ENCODE peak calls at places on chromosomes 6 and 20, in eight cellular contexts. K, Y, L, C, X, J, P and D are unnamed samples.
A peak's percentile ranks its signal among the peaks of the same experiment; 100 is the strongest.

GRCh38 chr6:19812512-19813119 is 24.6 kb upstream of the ID4 start:
- DNase-seq in P (peak; percentile 14), C (no peak), J (no peak), Y (no peak), L (no peak), X (peak; percentile 36), K (peak; percentile 46), D (peak; percentile 69)

GRCh38 chr6:140319209-140319608 is 944.8 kb upstream of the CITED2 start:
- DNase-seq in C (no peak), J (no peak), L (no peak), P (no peak), X (no peak), K (no peak), Y (no peak), D (peak; percentile 61)

GRCh38 chr6:110415297-110415916 is at the start of gene DDO:
- DNase-seq in K (no peak), L (peak; percentile 89), J (no peak), C (no peak), X (peak; percentile 54), P (no peak), Y (no peak), D (no peak)

GRCh38 chr6:87393026-87393622 is 14.6 kb upstream of the CFAP206 start:
- DNase-seq in Y (peak; percentile 47), C (no peak), J (peak; percentile 89), L (no peak), X (peak; percentile 58), K (peak; percentile 73), P (peak; percentile 13), D (peak; percentile 73)

GRCh38 chr6:30006170-30007131 is 54.6 kb upstream of the POLR1H start:
- DNase-seq in P (peak; percentile 27), C (no peak), J (no peak), Y (no peak), X (no peak), K (no peak), L (peak; percentile 68), D (peak; percentile 56)

GRCh38 chr6:3748208-3748701 is 3.3 kb downstream of the PXDC1 start:
- DNase-seq in C (peak; percentile 35), Y (no peak), X (peak; percentile 82), L (peak; percentile 79), K (no peak), J (peak; percentile 54), P (peak; percentile 88), D (peak; percentile 77)

GRCh38 chr6:104540743-104541142 is 319.0 kb downstream of the HACE1 start:
- DNase-seq in P (no peak), L (no peak), J (no peak), Y (no peak), X (no peak), C (no peak), K (no peak), D (no peak)

GRCh38 chr20:19013907-19014306 is 198.5 kb upstream of the SLC24A3 start:
- DNase-seq in C (no peak), Y (no peak), X (no peak), J (no peak), L (no peak), P (no peak), K (no peak), D (no peak)

GRCh38 chr6:24205020-24205492 is 79.0 kb downstream of the NRSN1 start:
- DNase-seq in J (peak; percentile 58), C (no peak), X (peak; percentile 61), P (peak; percentile 17), L (no peak), Y (peak; percentile 14), K (peak; percentile 79), D (peak; percentile 73)

GRCh38 chr20:47531468-47531867 is 29.8 kb downstream of the NCOA3 start:
- DNase-seq in Y (no peak), C (no peak), L (no peak), J (no peak), P (no peak), K (no peak), X (no peak), D (no peak)

GRCh38 chr20:4040283-4041179 is 25.2 kb upstream of the RNF24 start:
- DNase-seq in P (no peak), Y (no peak), C (no peak), K (no peak), L (no peak), X (peak; percentile 38), J (no peak), D (no peak)